ENCODE peak calls at places on chromosomes 2 and 18, in ten cellular contexts. H is fibroblast of lung, V is HepG2, D is left lung, Y is WERI-Rb-1, Z is heart right ventricle, F is tibial artery, U is colonic mucosa, J is lower lobe of right lung, G is cardiac muscle cell. C is an unnamed sample.
A peak's percentile ranks its signal among the peaks of the same experiment; 100 is the strongest.

GRCh38 chr2:102072741-102073140 is 69.8 kb upstream of the IL1R1 start:
- DNase-seq in H (peak; percentile 47), V (no peak), D (no peak), Y (no peak), Z (no peak), F (no peak), U (no peak), J (no peak), G (peak; percentile 40), C (no peak)

GRCh38 chr2:37326285-37326684 is 1.7 kb upstream of the PRKD3 start:
- DNase-seq in H (peak; percentile 71), V (no peak), D (no peak), Y (no peak), Z (peak; percentile 73), F (peak; percentile 65), U (peak; percentile 49), J (no peak), G (peak; percentile 91), C (no peak)

GRCh38 chr2:134683561-134684112 is 35.2 kb downstream of the TMEM163 start:
- DNase-seq in H (peak; percentile 29), V (peak; percentile 23), D (no peak), Y (no peak), Z (no peak), F (no peak), U (no peak), J (no peak), G (peak; percentile 1), C (no peak)

GRCh38 chr18:32576296-32576916 is 105.7 kb upstream of the GAREM1 start:
- DNase-seq in H (peak; percentile 20), V (peak; percentile 29), D (no peak), Y (peak; percentile 15), Z (no peak), F (no peak), U (no peak), J (no peak), G (peak; percentile 39), C (no peak)

GRCh38 chr18:12236934-12237832 is 17.0 kb upstream of the CIDEA start:
- DNase-seq in H (peak; percentile 35), V (peak; percentile 24), D (peak; percentile 63), Y (peak; percentile 80), Z (peak; percentile 70), F (peak; percentile 65), U (peak; percentile 75), J (peak; percentile 75), G (peak; percentile 73), C (peak; percentile 89)

GRCh38 chr2:94759211-94759610 is 112.0 kb upstream of the TEKT4 start:
- DNase-seq in H (no peak), V (peak; percentile 44), D (no peak), Y (no peak), Z (no peak), F (no peak), U (no peak), J (no peak), G (no peak), C (no peak)

GRCh38 chr2:215951558-215951957 is 61.8 kb downstream of the MREG start:
- DNase-seq in H (no peak), V (peak; percentile 76), D (no peak), Y (no peak), Z (no peak), F (no peak), U (no peak), J (no peak), G (no peak), C (no peak)

GRCh38 chr2:177797808-177798207 is 274.8 kb downstream of the PDE11A start:
- DNase-seq in H (no peak), V (no peak), D (no peak), Y (no peak), Z (no peak), F (no peak), U (no peak), J (no peak), G (no peak), C (no peak)

GRCh38 chr2:56456791-56457190 is 273.0 kb downstream of the CCDC85A start:
- DNase-seq in H (no peak), V (no peak), D (peak; percentile 52), Y (no peak), Z (no peak), F (no peak), U (no peak), J (peak; percentile 54), G (no peak), C (no peak)

GRCh38 chr2:229164545-229165249 is 106.4 kb downstream of the PID1 start:
- DNase-seq in H (peak; percentile 34), V (no peak), D (no peak), Y (no peak), Z (no peak), F (no peak), U (no peak), J (no peak), G (peak; percentile 28), C (no peak)

GRCh38 chr2:9695916-9696315 is 65.1 kb upstream of the YWHAQ start:
- DNase-seq in H (no peak), V (no peak), D (no peak), Y (no peak), Z (no peak), F (no peak), U (no peak), J (no peak), G (no peak), C (no peak)

GRCh38 chr2:9696731-9697130 is 65.9 kb upstream of the YWHAQ start:
- DNase-seq in H (no peak), V (no peak), D (no peak), Y (no peak), Z (no peak), F (no peak), U (no peak), J (no peak), G (no peak), C (no peak)

GRCh38 chr2:9694661-9695060 is 63.9 kb upstream of the YWHAQ start:
- DNase-seq in H (no peak), V (no peak), D (no peak), Y (no peak), Z (no peak), F (no peak), U (no peak), J (no peak), G (no peak), C (no peak)

GRCh38 chr2:9699139-9699823 is 68.5 kb upstream of the YWHAQ start:
- DNase-seq in H (peak; percentile 88), V (no peak), D (no peak), Y (no peak), Z (no peak), F (no peak), U (no peak), J (no peak), G (peak; percentile 60), C (no peak)

GRCh38 chr2:9697904-9698303 is 67.1 kb upstream of the YWHAQ start:
- DNase-seq in H (no peak), V (no peak), D (no peak), Y (no peak), Z (no peak), F (no peak), U (no peak), J (no peak), G (no peak), C (no peak)
- H3K4me3 ChIP-seq in H (no peak overlapping the region), V (no peak overlapping the region), D (no peak overlapping the region), Y (no peak overlapping the region), Z (no peak overlapping the region), F (no peak overlapping the region), U (no peak overlapping the region), J (no peak overlapping the region), G (no peak overlapping the region), C (no peak overlapping the region)

DNA sequence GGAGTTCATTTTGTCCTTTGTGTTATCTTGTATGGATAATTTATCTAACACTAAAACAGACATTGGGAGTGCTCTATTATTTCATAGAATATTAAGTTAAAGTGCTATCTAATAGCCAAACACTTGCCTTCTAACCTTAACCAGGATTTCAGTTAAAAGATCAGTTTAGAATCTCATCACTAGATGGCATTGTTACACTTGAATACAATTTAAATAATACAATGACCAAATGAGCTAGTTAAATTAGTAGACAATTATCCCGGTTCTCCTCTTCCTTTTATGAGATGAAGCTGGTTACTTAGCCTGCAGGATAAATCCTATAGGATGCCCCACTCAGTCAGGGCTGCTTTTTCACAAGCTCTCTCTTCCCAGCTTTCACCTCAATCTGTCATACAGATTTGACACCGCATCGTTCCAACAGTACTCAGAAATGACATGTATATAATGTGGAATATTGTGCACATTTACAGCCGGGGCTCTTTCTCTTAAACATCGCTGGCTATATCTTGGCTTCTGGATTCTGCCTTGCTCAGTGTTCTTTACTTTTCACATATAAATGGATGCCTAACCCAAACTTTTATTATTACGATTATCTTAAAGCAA is 678.8 kb downstream of the KCNJ3 start:
- DNase-seq in H (peak; percentile 30), V (peak; percentile 7), D (no peak), Y (no peak), Z (no peak), F (no peak), U (no peak), J (no peak), G (peak; percentile 44), C (no peak)
- TF ChIP-seq CTCF in H (peak; percentile 42), V (peak; percentile 35), D (no peak), Y (no peak), Z (peak; percentile 53), F (peak; percentile 26), U (peak; percentile 19), J (peak; percentile 42), G (peak; percentile 31), C (peak; percentile 35)

DNA sequence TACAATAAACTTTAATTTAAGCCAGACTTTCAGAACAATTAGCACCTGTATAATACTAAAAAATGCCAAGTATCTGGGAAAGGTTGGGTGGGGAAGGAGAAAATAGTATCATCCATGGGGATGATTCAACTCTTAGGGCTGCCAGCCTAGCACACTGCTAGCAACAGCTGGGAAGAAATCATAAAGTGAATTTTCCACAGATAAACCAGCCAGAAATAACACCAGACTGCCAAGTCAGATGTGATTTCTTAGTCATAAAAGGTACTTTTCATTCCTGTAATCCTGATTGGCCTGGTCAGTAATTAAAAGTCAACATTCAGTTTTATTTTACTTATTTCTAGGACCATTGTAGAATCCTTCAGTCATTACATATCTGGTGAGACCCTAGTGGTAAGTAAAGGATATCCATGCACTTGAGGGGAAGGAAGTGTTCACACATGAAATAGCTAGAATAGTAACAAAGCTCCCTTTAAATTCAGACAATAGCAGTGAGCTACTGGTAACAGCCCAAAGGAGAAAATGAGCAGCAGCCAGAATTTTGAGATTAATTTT is 59.4 kb downstream of the LIMS1 start:
- DNase-seq in H (peak; percentile 97), V (no peak), D (no peak), Y (no peak), Z (no peak), F (no peak), U (no peak), J (no peak), G (peak; percentile 77), C (no peak)
- H3K27ac ChIP-seq in H (peak overlapping the region; percentile 57), V (peak overlapping the region; percentile 2), D (peak overlapping the region; percentile 85), Y (no peak overlapping the region), Z (peak overlapping the region; percentile 23), F (peak overlapping the region; percentile 70), U (peak overlapping the region; percentile 58), J (peak overlapping the region; percentile 64), G (peak overlapping the region; percentile 89), C (peak overlapping the region; percentile 75)

DNA sequence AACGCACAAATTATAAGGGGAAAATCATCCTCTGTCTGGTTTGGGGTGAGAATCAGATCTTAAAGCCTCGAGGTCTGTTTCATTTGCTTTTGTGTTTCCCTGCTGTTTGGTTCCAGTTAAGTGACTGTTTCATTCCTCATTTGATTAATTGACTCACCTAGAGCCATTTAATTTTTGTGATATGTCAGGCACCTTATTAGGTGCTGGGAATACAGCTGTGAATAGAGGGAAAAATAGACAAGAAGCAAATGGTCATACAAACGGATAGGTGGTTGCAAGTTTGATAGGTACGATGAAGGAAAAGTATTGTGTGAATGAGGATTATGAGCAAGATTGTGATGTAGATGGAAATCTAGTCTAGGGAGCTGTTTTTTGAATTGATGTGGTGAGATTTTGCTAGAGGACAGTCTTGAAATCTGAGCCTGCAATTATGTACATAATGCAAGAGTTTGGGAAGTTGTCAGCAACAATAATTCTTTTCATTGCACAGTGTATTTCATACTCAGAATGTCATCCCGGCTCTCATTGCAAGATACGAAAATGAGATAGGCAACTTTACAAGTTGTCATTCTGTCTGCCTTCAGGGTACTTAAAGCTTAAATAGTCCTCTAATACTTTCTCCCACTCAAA is 2.2 kb downstream of the ACSL3 start:
- DNase-seq in H (peak; percentile 12), V (no peak), D (no peak), Y (no peak), Z (no peak), F (no peak), U (no peak), J (no peak), G (peak; percentile 15), C (no peak)
- H3K4me3 ChIP-seq in H (peak overlapping the region; percentile 96), V (peak overlapping the region; percentile 81), D (peak overlapping the region; percentile 84), Y (no peak overlapping the region), Z (peak overlapping the region; percentile 97), F (no peak overlapping the region), U (no peak overlapping the region), J (peak overlapping the region; percentile 82), G (peak overlapping the region; percentile 94), C (peak overlapping the region; percentile 79)

C was measured in upper lobe of right lung.